ENCODE peak calls at places on chromosomes 5 and 9, in eight cellular contexts. V is sigmoid colon, K is H1, P is GM12878, I is spleen, U is SK-N-SH, H is HCT116, A is HepG2. R is an unnamed sample. For H3K4me1, the result is how much of the 10 kb centered on the place peaks cover.

GRCh38 chr5:96876292-96876850 is at the start of gene ERAP2:
- DNase-seq in V (no peak), K (no peak), P (no peak), I (no peak), U (no peak), H (no peak), A (peak), R (no peak)

GRCh38 chr9:16105576-16105975 is 552.7 kb downstream of the CCDC171 start:
- DNase-seq in V (no peak), K (peak), P (no peak), I (no peak), U (no peak), H (no peak), A (no peak), R (no peak)

GRCh38 chr5:14327624-14328023 is 184.5 kb downstream of the TRIO start:
- DNase-seq in V (no peak), K (no peak), P (no peak), I (no peak), U (no peak), H (no peak), A (no peak), R (no peak)

GRCh38 chr5:149358294-149358651 is 427 bp downstream of the PCYOX1L start:
- DNase-seq in V (peak), K (no peak), P (no peak), I (peak), U (peak), H (no peak), A (no peak), R (no peak)

GRCh38 chr9:4375424-4376195 is 75.7 kb upstream of the GLIS3 start:
- DNase-seq in V (no peak), K (no peak), P (no peak), I (no peak), U (peak), H (peak), A (no peak), R (no peak)

GRCh38 chr5:137199966-137200365 is 299.2 kb downstream of the SPOCK1 start:
- DNase-seq in V (no peak), K (no peak), P (no peak), I (no peak), U (no peak), H (no peak), A (no peak), R (no peak)

GRCh38 chr9:109349431-109349846 is 28.6 kb upstream of the EPB41L4B start:
- DNase-seq in V (no peak), K (no peak), P (no peak), I (no peak), U (no peak), H (no peak), A (no peak), R (no peak)

GRCh38 chr9:75087279-75087823 is 604 bp downstream of the NMRK1 start:
- DNase-seq in V (no peak), K (no peak), P (peak), I (no peak), U (no peak), H (no peak), A (peak), R (peak)

GRCh38 chr9:133113163-133113927 is 7.7 kb downstream of the RALGDS start:
- DNase-seq in V (peak), K (no peak), P (no peak), I (peak), U (no peak), H (no peak), A (no peak), R (no peak)

GRCh38 chr9:133113928-133114351 is 7.1 kb downstream of the RALGDS start:
- DNase-seq in V (peak), K (no peak), P (no peak), I (peak), U (peak), H (no peak), A (no peak), R (no peak)

GRCh38 chr9:133111461-133112360 is 9.3 kb downstream of the RALGDS start:
- DNase-seq in V (peak), K (no peak), P (no peak), I (peak), U (no peak), H (no peak), A (no peak), R (no peak)

GRCh38 chr9:133114451-133114885 is 6.6 kb downstream of the RALGDS start:
- DNase-seq in V (peak), K (no peak), P (no peak), I (peak), U (peak), H (no peak), A (no peak), R (no peak)

GRCh38 chr9:133112361-133113026 is 8.5 kb downstream of the RALGDS start:
- DNase-seq in V (peak), K (no peak), P (peak), I (peak), U (no peak), H (no peak), A (no peak), R (peak)
- H3K4me1 ChIP-seq in V (under half), K (under half), P (under half), I (half or more), U (under half), H (under half), A (under half), R (half or more)

GRCh38 chr5:98772415-98773213 is 849 bp upstream of the RGMB start:
- DNase-seq in V (peak), K (no peak), P (no peak), I (peak), U (peak), H (peak), A (peak), R (peak)

GRCh38 chr5:98770911-98771322 is 2.5 kb upstream of the RGMB start:
- DNase-seq in V (no peak), K (no peak), P (no peak), I (no peak), U (peak), H (no peak), A (no peak), R (no peak)

GRCh38 chr5:98770158-98770910 is 3.1 kb upstream of the RGMB start:
- DNase-seq in V (peak), K (no peak), P (no peak), I (peak), U (peak), H (no peak), A (peak), R (peak)

GRCh38 chr5:98773214-98773463 is 324 bp upstream of the RGMB start:
- DNase-seq in V (no peak), K (no peak), P (peak), I (no peak), U (no peak), H (no peak), A (no peak), R (no peak)

GRCh38 chr5:98771389-98772109 is 1.9 kb upstream of the RGMB start:
- DNase-seq in V (peak), K (no peak), P (peak), I (no peak), U (peak), H (peak), A (peak), R (peak)
- TF ChIP-seq POLR2AphosphoS5 in V (no peak), K (no peak), P (no peak), I (no peak), U (peak), H (no peak), A (no peak), R (no peak)

GRCh38 chr9:33131505-33132248 is 35.5 kb downstream of the B4GALT1 start:
- DNase-seq in V (no peak), K (no peak), P (no peak), I (no peak), U (no peak), H (no peak), A (peak), R (no peak)
- H3K4me1 ChIP-seq in V (under half), K (under half), P (half or more), I (under half), U (under half), H (under half), A (under half), R (under half)

GRCh38 chr5:1489754-1490153 is 34.0 kb downstream of the LPCAT1 start:
- DNase-seq in V (no peak), K (no peak), P (no peak), I (no peak), U (no peak), H (no peak), A (no peak), R (no peak)

GRCh38 chr5:1487079-1487764 is 36.5 kb downstream of the LPCAT1 start:
- DNase-seq in V (no peak), K (no peak), P (no peak), I (no peak), U (no peak), H (no peak), A (no peak), R (no peak)

GRCh38 chr5:1490360-1490759 is 33.4 kb downstream of the LPCAT1 start:
- DNase-seq in V (no peak), K (no peak), P (no peak), I (no peak), U (no peak), H (no peak), A (no peak), R (no peak)

GRCh38 chr5:1486271-1486670 is 37.5 kb downstream of the LPCAT1 start:
- DNase-seq in V (no peak), K (no peak), P (no peak), I (no peak), U (no peak), H (no peak), A (no peak), R (no peak)

GRCh38 chr5:1488882-1489680 is 34.7 kb downstream of the LPCAT1 start:
- DNase-seq in V (no peak), K (no peak), P (peak), I (no peak), U (no peak), H (no peak), A (no peak), R (no peak)
- TF ChIP-seq POLR2AphosphoS5 in V (no peak), K (no peak), P (peak), I (peak), U (no peak), H (no peak), A (no peak), R (no peak)

GRCh38 chr9:27535701-27536118 is 6.1 kb upstream of the MOB3B start:
- DNase-seq in V (no peak), K (peak), P (no peak), I (no peak), U (no peak), H (no peak), A (no peak), R (no peak)

GRCh38 chr9:27534658-27535209 is 5.1 kb upstream of the MOB3B start:
- DNase-seq in V (no peak), K (no peak), P (no peak), I (no peak), U (no peak), H (no peak), A (no peak), R (no peak)

GRCh38 chr9:27537027-27537435 is 7.4 kb upstream of the MOB3B start:
- DNase-seq in V (no peak), K (no peak), P (no peak), I (no peak), U (no peak), H (no peak), A (peak), R (no peak)

GRCh38 chr9:27534131-27534530 is 4.5 kb upstream of the MOB3B start:
- DNase-seq in V (no peak), K (no peak), P (no peak), I (no peak), U (no peak), H (no peak), A (no peak), R (no peak)

DNA sequence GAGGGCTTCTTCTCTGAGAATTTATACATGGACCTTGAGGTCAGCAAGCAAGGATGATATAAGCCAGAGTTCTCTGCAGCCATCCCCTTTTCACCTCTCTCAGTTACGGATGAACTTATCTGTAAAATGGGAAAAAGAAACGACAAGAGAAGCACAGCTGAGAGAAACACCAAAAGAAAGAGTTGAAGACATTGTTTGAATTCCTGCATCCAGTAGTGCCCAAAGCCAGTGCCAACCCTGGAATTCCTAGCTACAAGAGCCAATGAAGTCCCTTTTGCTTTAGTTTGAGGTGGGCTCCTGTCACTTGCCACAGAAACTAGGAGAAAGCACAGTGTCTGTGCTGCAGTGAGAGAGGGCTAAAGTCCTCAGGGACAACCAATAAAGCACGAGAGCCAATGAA is 6.6 kb upstream of the MOB3B start:
- DNase-seq in V (no peak), K (no peak), P (no peak), I (no peak), U (no peak), H (no peak), A (no peak), R (no peak)
- H3K4me1 ChIP-seq in V (under half), K (under half), P (under half), I (under half), U (under half), H (under half), A (under half), R (under half)

DNA sequence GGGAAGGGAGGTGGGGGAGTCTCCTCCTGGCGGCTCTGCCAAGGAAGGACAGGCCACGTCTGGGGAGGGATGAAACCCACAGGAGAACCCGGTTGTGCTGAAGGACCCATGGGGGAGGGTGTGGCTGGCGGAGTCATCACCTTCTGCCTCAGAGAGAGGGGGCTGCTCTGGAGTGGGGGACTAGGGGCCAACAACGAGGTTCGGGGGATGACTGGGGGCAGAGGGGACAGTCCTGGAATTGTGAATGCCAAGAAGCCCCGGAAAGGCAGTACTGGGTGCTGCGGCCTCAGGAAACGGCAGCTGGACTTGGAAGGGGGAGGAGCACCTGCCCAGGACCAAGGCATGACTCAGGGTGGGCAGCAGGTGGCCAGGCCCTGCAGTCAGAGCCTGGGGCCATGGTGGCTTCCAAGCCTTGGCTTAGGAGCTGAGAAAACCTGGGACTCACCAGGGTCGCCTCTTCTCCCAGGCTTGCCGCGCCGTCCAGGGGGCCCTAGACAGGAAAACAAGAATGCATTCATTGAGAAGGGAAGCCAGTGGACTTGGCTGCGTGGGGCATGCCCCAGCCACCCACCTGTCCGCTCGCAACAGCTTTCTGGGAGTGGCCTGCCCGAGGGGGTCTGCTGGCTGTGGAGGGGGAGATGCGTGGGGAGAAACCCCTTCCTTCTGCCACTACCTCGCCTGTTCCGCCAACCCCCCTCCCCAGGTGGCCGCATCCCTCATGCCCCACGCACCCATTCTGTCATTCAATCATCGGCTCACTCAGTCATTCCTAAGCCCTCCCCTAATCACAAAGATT is 74.0 kb upstream of the PHYKPL start:
- DNase-seq in V (peak), K (no peak), P (no peak), I (peak), U (no peak), H (no peak), A (no peak), R (no peak)
- TF ChIP-seq POLR2AphosphoS5 in V (no peak), K (no peak), P (no peak), I (no peak), U (no peak), H (no peak), A (no peak), R (no peak)

DNA sequence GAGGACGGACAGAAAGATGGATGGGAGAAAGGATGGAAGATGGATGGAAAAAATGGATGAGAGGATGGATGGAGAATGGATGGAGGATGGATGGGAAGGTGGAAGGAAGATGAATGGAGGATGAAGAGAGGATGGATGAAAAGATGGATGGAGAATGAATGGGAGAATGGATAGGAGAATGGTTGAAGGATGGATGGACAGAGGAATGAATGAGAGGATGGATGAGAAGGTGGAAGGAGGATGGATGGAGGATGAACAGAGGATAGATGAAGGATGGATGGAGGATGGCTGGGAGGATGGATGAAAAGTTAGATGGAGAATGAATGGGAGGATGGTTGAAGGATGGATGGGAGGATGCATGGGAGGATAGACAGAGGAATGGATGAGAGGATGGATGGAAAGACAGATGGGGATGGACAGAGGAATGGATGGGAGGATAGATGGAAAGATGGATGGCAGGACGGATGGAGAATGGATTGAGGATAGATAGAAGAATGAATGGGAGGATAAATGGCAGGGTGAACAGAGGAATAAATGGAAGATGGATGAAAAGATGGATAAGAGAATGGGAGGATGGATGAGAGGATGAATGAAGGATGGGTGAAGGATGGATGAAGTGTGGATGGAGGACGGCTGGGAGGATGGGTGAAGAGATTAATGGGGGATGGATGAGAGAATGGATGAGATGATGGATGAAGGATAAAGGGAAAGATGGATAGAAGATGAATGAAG is 217.7 kb upstream of the IER5L start:
- DNase-seq in V (no peak), K (no peak), P (no peak), I (no peak), U (no peak), H (no peak), A (no peak), R (no peak)
- H3K4me1 ChIP-seq in V (under half), K (under half), P (under half), I (under half), U (under half), H (under half), A (under half), R (under half)

R was measured in breast epithelium.